ENCODE peak calls at places on chromosomes 13 and 19, in eight cellular contexts. T is T-helper 17 cell; U is A549; Z is heart right ventricle; N is heart left ventricle; I is fibroblast of lung; P is effector memory CD4-positive, alpha-beta T cell; O is aorta. J is an unnamed sample.

GRCh38 chr19:29528350-29528945 is 2.7 kb downstream of the VSTM2B start:
- DNase-seq in N (peak; percentile 79), T (peak; percentile 14), I (peak; percentile 65), P (no peak), U (peak; percentile 91), Z (peak; percentile 25), O (no peak), J (no peak)

GRCh38 chr19:24054044-24054935 is 32.7 kb upstream of the ZNF254 start:
- DNase-seq in P (no peak), Z (no peak), O (no peak), U (peak; percentile 13), N (no peak), I (peak; percentile 74), T (no peak), J (no peak)

GRCh38 chr13:21175656-21176194 is 627 bp downstream of the SKA3 start:
- DNase-seq in I (peak; percentile 48), P (no peak), T (no peak), Z (no peak), N (no peak), U (no peak), O (no peak), J (no peak)

GRCh38 chr13:35716186-35716585 is 239.7 kb upstream of the MAB21L1 start:
- DNase-seq in I (peak; percentile 55), P (no peak), Z (no peak), U (no peak), N (no peak), O (no peak), T (no peak), J (no peak)

GRCh38 chr19:8194528-8195275 is 14.5 kb upstream of the CERS4 start:
- DNase-seq in U (no peak), I (no peak), O (peak; percentile 58), T (peak; percentile 32), Z (no peak), P (peak; percentile 28), N (peak; percentile 65), J (no peak)

GRCh38 chr19:11324079-11324661 is 15.3 kb downstream of the RAB3D start:
- DNase-seq in Z (peak; percentile 68), I (peak; percentile 95), O (peak; percentile 82), N (peak; percentile 83), T (no peak), U (no peak), P (no peak), J (peak; percentile 83)

GRCh38 chr13:23811366-23812027 is 77.7 kb downstream of the MIPEP start:
- DNase-seq in O (no peak), T (no peak), Z (no peak), U (no peak), P (no peak), I (no peak), N (no peak), J (no peak)

GRCh38 chr19:12065100-12065538 is 588 bp downstream of the ZNF844 start:
- DNase-seq in N (no peak), T (no peak), Z (no peak), I (peak; percentile 65), P (no peak), O (peak; percentile 61), U (no peak), J (no peak)

GRCh38 chr13:48582086-48582485 is 49.2 kb upstream of the RCBTB2 start:
- DNase-seq in O (no peak), U (no peak), I (no peak), T (no peak), Z (no peak), N (no peak), P (no peak), J (no peak)

GRCh38 chr19:48560095-48560530 is 8.1 kb downstream of the SULT2B1 start:
- DNase-seq in O (no peak), P (no peak), Z (no peak), N (no peak), T (no peak), U (no peak), I (no peak), J (no peak)

GRCh38 chr13:102280366-102280765 is 121.5 kb downstream of the FGF14 start:
- DNase-seq in I (no peak), T (no peak), U (no peak), P (no peak), N (no peak), Z (no peak), O (no peak), J (no peak)

GRCh38 chr13:26377038-26377437 is 123.1 kb downstream of the CDK8 start:
- DNase-seq in P (no peak), T (no peak), Z (no peak), I (no peak), N (no peak), U (peak; percentile 1), O (no peak), J (no peak)

GRCh38 chr13:36190771-36191170 is 23.6 kb downstream of the SOHLH2 start:
- DNase-seq in T (no peak), O (no peak), N (no peak), I (no peak), Z (no peak), U (no peak), P (no peak), J (no peak)

GRCh38 chr13:23547000-23547590 is 23.1 kb upstream of the TNFRSF19 start:
- DNase-seq in I (peak; percentile 45), O (peak; percentile 50), Z (peak; percentile 53), P (no peak), T (no peak), N (peak; percentile 80), U (no peak), J (no peak)

GRCh38 chr13:73171926-73172325 is 113.1 kb downstream of the KLF5 start:
- DNase-seq in T (no peak), O (no peak), U (no peak), N (no peak), Z (no peak), I (peak; percentile 19), P (no peak), J (no peak)

GRCh38 chr19:54414156-54414555 is 1.1 kb upstream of the TTYH1 start:
- DNase-seq in P (no peak), O (no peak), U (no peak), Z (no peak), N (no peak), T (no peak), I (no peak), J (no peak)

GRCh38 chr13:82815791-82816190 is 1066.5 kb downstream of the SLITRK1 start:
- DNase-seq in P (no peak), T (no peak), N (no peak), U (no peak), O (no peak), I (no peak), Z (no peak), J (no peak)

GRCh38 chr19:44626067-44626624 is 12.8 kb downstream of the IGSF23 start:
- DNase-seq in Z (no peak), O (peak; percentile 54), I (peak; percentile 86), T (no peak), P (no peak), U (peak; percentile 79), N (no peak), J (no peak)

GRCh38 chr19:12156254-12157058 is at the start of gene ZNF625:
- DNase-seq in P (no peak), U (no peak), I (peak; percentile 87), Z (peak; percentile 92), T (no peak), N (peak; percentile 93), O (peak; percentile 91), J (no peak)

DNA sequence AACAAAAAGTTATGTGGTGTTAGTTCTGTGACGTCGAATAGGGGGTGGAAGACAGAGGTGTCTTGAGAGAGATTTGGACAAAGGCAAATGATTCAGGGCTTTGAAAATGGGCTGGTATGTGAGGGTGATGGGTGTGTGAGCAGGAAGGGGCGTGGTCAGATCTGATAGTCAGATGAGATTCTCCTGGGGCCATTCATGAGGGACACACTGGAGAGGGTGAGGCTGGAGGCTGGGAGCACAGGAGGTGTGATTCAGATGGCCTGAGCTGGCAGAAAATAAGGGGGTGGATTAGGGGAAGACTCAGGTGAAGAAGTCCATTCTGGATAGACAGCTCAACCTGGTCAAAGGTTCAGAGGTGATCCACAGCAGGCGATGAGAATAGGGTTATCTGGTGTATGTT is 28.0 kb downstream of the CYP4F22 start:
- DNase-seq in Z (no peak), U (no peak), O (no peak), T (no peak), P (no peak), N (no peak), I (no peak), J (no peak)
- H3K9me3 ChIP-seq in Z (peaks cover 3% of the 10 kb centered on the region), U (no peaks in the 10 kb centered on the region), O (peaks cover 3% of the 10 kb centered on the region), T (no peaks in the 10 kb centered on the region), P (no peaks in the 10 kb centered on the region), N (peaks cover 15% of the 10 kb centered on the region), I (no peaks in the 10 kb centered on the region), J (no peaks in the 10 kb centered on the region)

DNA sequence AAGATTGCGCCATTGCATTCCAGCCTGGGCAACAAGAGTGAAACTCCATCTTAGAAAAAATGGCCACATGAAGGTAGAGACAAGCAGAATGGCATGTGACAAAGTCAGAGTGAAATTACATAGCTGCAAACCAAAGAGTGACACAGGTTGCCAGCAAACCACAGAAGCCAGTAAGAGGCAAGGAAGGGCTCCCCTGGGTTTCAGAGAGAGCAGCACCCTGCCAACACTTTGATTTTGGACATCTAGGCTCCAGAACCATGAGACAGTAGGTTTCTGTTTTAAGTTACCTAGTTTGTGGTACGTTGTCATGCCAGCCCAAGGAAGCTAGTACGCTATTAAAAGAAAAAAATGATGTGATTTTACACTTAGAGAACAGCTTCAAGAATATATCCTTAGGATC is 1.9 kb downstream of the NLRP4 start:
- DNase-seq in P (no peak), T (no peak), N (no peak), Z (no peak), I (no peak), O (no peak), U (no peak), J (no peak)
- H3K9me3 ChIP-seq in P (no peaks in the 10 kb centered on the region), T (no peaks in the 10 kb centered on the region), N (peaks cover 2% of the 10 kb centered on the region), Z (no peaks in the 10 kb centered on the region), I (no peaks in the 10 kb centered on the region), O (no peaks in the 10 kb centered on the region), U (no peaks in the 10 kb centered on the region), J (no peaks in the 10 kb centered on the region)

GRCh38 chr19:56811480-56811879 is 29.0 kb downstream of the PEG3 start:
- DNase-seq in Z (no peak), N (no peak), I (no peak), T (no peak), U (no peak), P (no peak), O (no peak), J (no peak)

GRCh38 chr19:56806639-56807038 is 33.9 kb downstream of the PEG3 start:
- DNase-seq in I (no peak), N (no peak), O (no peak), P (no peak), Z (no peak), T (no peak), U (no peak), J (no peak)

GRCh38 chr19:56808717-56809392 is 31.7 kb downstream of the PEG3 start:
- DNase-seq in I (no peak), O (no peak), P (no peak), T (no peak), U (no peak), N (no peak), Z (no peak), J (no peak)

GRCh38 chr19:56813531-56813930 is 27.0 kb downstream of the PEG3 start:
- DNase-seq in T (no peak), U (no peak), I (no peak), Z (no peak), P (no peak), O (no peak), N (no peak), J (no peak)

GRCh38 chr19:56810260-56810659 is 30.3 kb downstream of the PEG3 start:
- DNase-seq in P (no peak), O (no peak), U (no peak), T (no peak), N (no peak), Z (no peak), I (no peak), J (no peak)
- H3K9me3 ChIP-seq in P (peaks cover 3% of the 10 kb centered on the region), O (peaks cover 2% of the 10 kb centered on the region), U (peaks cover 45% of the 10 kb centered on the region), T (no peaks in the 10 kb centered on the region), N (peaks cover 18% of the 10 kb centered on the region), Z (no peaks in the 10 kb centered on the region), I (no peaks in the 10 kb centered on the region), J (no peaks in the 10 kb centered on the region)

GRCh38 chr19:6820237-6820636 is 47.7 kb downstream of the VAV1 start:
- DNase-seq in N (no peak), Z (no peak), U (no peak), T (no peak), P (no peak), I (no peak), O (no peak), J (no peak)
- H3K9me3 ChIP-seq in N (peaks cover 18% of the 10 kb centered on the region), Z (peaks cover 2% of the 10 kb centered on the region), U (peaks cover 12% of the 10 kb centered on the region), T (no peaks in the 10 kb centered on the region), P (no peaks in the 10 kb centered on the region), I (no peaks in the 10 kb centered on the region), O (peaks cover 8% of the 10 kb centered on the region), J (no peaks in the 10 kb centered on the region)

J was measured in SK-N-MC.